ENCODE peak calls at places on chromosomes 5 and 9, in eight cellular contexts. One of them, this sample, is unnamed.

GRCh38 chr9:16207161-16207560 is 654.3 kb downstream of the CCDC171 start:
- DNase-seq in neural progenitor cell: peak; percentile 31
- DNase-seq in lower lobe of right lung: no peak
- DNase-seq in thoracic aorta: no peak
- DNase-seq in fibroblast of lung: peak; percentile 71
- DNase-seq in astrocyte: peak; percentile 49
- DNase-seq in fibroblast of the aortic adventitia: peak; percentile 67
- DNase-seq in astrocyte of the spinal cord: peak; percentile 61
- DNase-seq in this sample: no peak

GRCh38 chr5:154857091-154857533 is 1.3 kb upstream of the CNOT8 start:
- DNase-seq in neural progenitor cell: peak; percentile 61
- DNase-seq in lower lobe of right lung: no peak
- DNase-seq in thoracic aorta: peak; percentile 55
- DNase-seq in fibroblast of lung: no peak
- DNase-seq in astrocyte: no peak
- DNase-seq in fibroblast of the aortic adventitia: no peak
- DNase-seq in astrocyte of the spinal cord: no peak
- DNase-seq in this sample: no peak

GRCh38 chr9:132615822-132616221 is 33.4 kb downstream of the BARHL1 start:
- DNase-seq in neural progenitor cell: no peak
- DNase-seq in lower lobe of right lung: no peak
- DNase-seq in thoracic aorta: no peak
- DNase-seq in fibroblast of lung: no peak
- DNase-seq in astrocyte: no peak
- DNase-seq in fibroblast of the aortic adventitia: no peak
- DNase-seq in astrocyte of the spinal cord: no peak
- DNase-seq in this sample: no peak

GRCh38 chr9:116087246-116087645 is 66.3 kb upstream of the PAPPA start:
- DNase-seq in neural progenitor cell: peak; percentile 18
- DNase-seq in lower lobe of right lung: peak; percentile 66
- DNase-seq in thoracic aorta: peak; percentile 2
- DNase-seq in fibroblast of lung: peak; percentile 96
- DNase-seq in astrocyte: peak; percentile 90
- DNase-seq in fibroblast of the aortic adventitia: peak; percentile 97
- DNase-seq in astrocyte of the spinal cord: peak; percentile 66
- DNase-seq in this sample: no peak

GRCh38 chr9:135480071-135480941 is 724 bp downstream of the PPP1R26 start:
- DNase-seq in neural progenitor cell: peak; percentile 65
- DNase-seq in lower lobe of right lung: peak; percentile 63
- DNase-seq in thoracic aorta: no peak
- DNase-seq in fibroblast of lung: peak; percentile 21
- DNase-seq in astrocyte: no peak
- DNase-seq in fibroblast of the aortic adventitia: no peak
- DNase-seq in astrocyte of the spinal cord: no peak
- DNase-seq in this sample: no peak

GRCh38 chr5:124057161-124057814 is 545.3 kb downstream of the CSNK1G3 start:
- DNase-seq in neural progenitor cell: no peak
- DNase-seq in lower lobe of right lung: peak; percentile 45
- DNase-seq in thoracic aorta: no peak
- DNase-seq in fibroblast of lung: no peak
- DNase-seq in astrocyte: no peak
- DNase-seq in fibroblast of the aortic adventitia: no peak
- DNase-seq in astrocyte of the spinal cord: peak; percentile 47
- DNase-seq in this sample: no peak

GRCh38 chr9:105117111-105117682 is 127.3 kb upstream of the SLC44A1 start:
- DNase-seq in neural progenitor cell: peak; percentile 9
- DNase-seq in lower lobe of right lung: no peak
- DNase-seq in thoracic aorta: no peak
- DNase-seq in fibroblast of lung: no peak
- DNase-seq in astrocyte: no peak
- DNase-seq in fibroblast of the aortic adventitia: no peak
- DNase-seq in astrocyte of the spinal cord: no peak
- DNase-seq in this sample: no peak

GRCh38 chr5:125295405-125295872 is 549.0 kb upstream of the ZNF608 start:
- DNase-seq in neural progenitor cell: no peak
- DNase-seq in lower lobe of right lung: no peak
- DNase-seq in thoracic aorta: no peak
- DNase-seq in fibroblast of lung: peak; percentile 55
- DNase-seq in astrocyte: peak; percentile 40
- DNase-seq in fibroblast of the aortic adventitia: peak; percentile 55
- DNase-seq in astrocyte of the spinal cord: peak; percentile 62
- DNase-seq in this sample: no peak

GRCh38 chr9:83032065-83032625 is 30.8 kb downstream of the RASEF start:
- DNase-seq in neural progenitor cell: no peak
- DNase-seq in lower lobe of right lung: no peak
- DNase-seq in thoracic aorta: no peak
- DNase-seq in fibroblast of lung: no peak
- DNase-seq in astrocyte: no peak
- DNase-seq in fibroblast of the aortic adventitia: no peak
- DNase-seq in astrocyte of the spinal cord: no peak
- DNase-seq in this sample: no peak

GRCh38 chr5:39080597-39081204 is 6.5 kb upstream of the RICTOR start:
- DNase-seq in neural progenitor cell: peak; percentile 63
- DNase-seq in lower lobe of right lung: no peak
- DNase-seq in thoracic aorta: no peak
- DNase-seq in fibroblast of lung: peak; percentile 87
- DNase-seq in astrocyte: peak; percentile 56
- DNase-seq in fibroblast of the aortic adventitia: peak; percentile 85
- DNase-seq in astrocyte of the spinal cord: peak; percentile 63
- DNase-seq in this sample: peak; percentile 55

GRCh38 chr5:73278693-73279092 is 105.7 kb downstream of the TMEM174 start:
- DNase-seq in neural progenitor cell: no peak
- DNase-seq in lower lobe of right lung: peak; percentile 55
- DNase-seq in thoracic aorta: no peak
- DNase-seq in fibroblast of lung: no peak
- DNase-seq in astrocyte: no peak
- DNase-seq in fibroblast of the aortic adventitia: no peak
- DNase-seq in astrocyte of the spinal cord: no peak
- DNase-seq in this sample: no peak

GRCh38 chr9:91771027-91771426 is 179.0 kb downstream of the ROR2 start:
- DNase-seq in neural progenitor cell: peak; percentile 35
- DNase-seq in lower lobe of right lung: no peak
- DNase-seq in thoracic aorta: no peak
- DNase-seq in fibroblast of lung: peak; percentile 96
- DNase-seq in astrocyte: peak; percentile 92
- DNase-seq in fibroblast of the aortic adventitia: peak; percentile 95
- DNase-seq in astrocyte of the spinal cord: peak; percentile 87
- DNase-seq in this sample: peak; percentile 81

GRCh38 chr5:55675119-55675518 is 37.0 kb downstream of the SLC38A9 start:
- DNase-seq in neural progenitor cell: no peak
- DNase-seq in lower lobe of right lung: no peak
- DNase-seq in thoracic aorta: no peak
- DNase-seq in fibroblast of lung: peak; percentile 47
- DNase-seq in astrocyte: peak; percentile 17
- DNase-seq in fibroblast of the aortic adventitia: peak; percentile 58
- DNase-seq in astrocyte of the spinal cord: peak; percentile 35
- DNase-seq in this sample: no peak

GRCh38 chr5:125477586-125477975 is 731.1 kb upstream of the ZNF608 start:
- DNase-seq in neural progenitor cell: no peak
- DNase-seq in lower lobe of right lung: no peak
- DNase-seq in thoracic aorta: no peak
- DNase-seq in fibroblast of lung: no peak
- DNase-seq in astrocyte: no peak
- DNase-seq in fibroblast of the aortic adventitia: no peak
- DNase-seq in astrocyte of the spinal cord: no peak
- DNase-seq in this sample: no peak

GRCh38 chr9:34519321-34520020 is 3.3 kb downstream of the ENHO start:
- DNase-seq in neural progenitor cell: no peak
- DNase-seq in lower lobe of right lung: no peak
- DNase-seq in thoracic aorta: no peak
- DNase-seq in fibroblast of lung: no peak
- DNase-seq in astrocyte: no peak
- DNase-seq in fibroblast of the aortic adventitia: no peak
- DNase-seq in astrocyte of the spinal cord: no peak
- DNase-seq in this sample: no peak

GRCh38 chr5:150186137-150186536 is 3.7 kb upstream of the SLC6A7 start:
- DNase-seq in neural progenitor cell: no peak
- DNase-seq in lower lobe of right lung: no peak
- DNase-seq in thoracic aorta: no peak
- DNase-seq in fibroblast of lung: no peak
- DNase-seq in astrocyte: no peak
- DNase-seq in fibroblast of the aortic adventitia: no peak
- DNase-seq in astrocyte of the spinal cord: no peak
- DNase-seq in this sample: no peak

GRCh38 chr9:89519393-89519805 is 21.5 kb upstream of the SEMA4D start:
- DNase-seq in neural progenitor cell: no peak
- DNase-seq in lower lobe of right lung: no peak
- DNase-seq in thoracic aorta: no peak
- DNase-seq in fibroblast of lung: no peak
- DNase-seq in astrocyte: peak; percentile 8
- DNase-seq in fibroblast of the aortic adventitia: no peak
- DNase-seq in astrocyte of the spinal cord: peak; percentile 9
- DNase-seq in this sample: no peak

GRCh38 chr9:91750343-91750742 is 199.7 kb downstream of the ROR2 start:
- DNase-seq in neural progenitor cell: no peak
- DNase-seq in lower lobe of right lung: no peak
- DNase-seq in thoracic aorta: no peak
- DNase-seq in fibroblast of lung: no peak
- DNase-seq in astrocyte: no peak
- DNase-seq in fibroblast of the aortic adventitia: no peak
- DNase-seq in astrocyte of the spinal cord: no peak
- DNase-seq in this sample: no peak

GRCh38 chr5:167968784-167969183 is 322.7 kb upstream of the WWC1 start:
- DNase-seq in neural progenitor cell: no peak
- DNase-seq in lower lobe of right lung: no peak
- DNase-seq in thoracic aorta: no peak
- DNase-seq in fibroblast of lung: no peak
- DNase-seq in astrocyte: peak; percentile 50
- DNase-seq in fibroblast of the aortic adventitia: no peak
- DNase-seq in astrocyte of the spinal cord: no peak
- DNase-seq in this sample: no peak

GRCh38 chr5:167973126-167973525 is 318.3 kb upstream of the WWC1 start:
- DNase-seq in neural progenitor cell: no peak
- DNase-seq in lower lobe of right lung: no peak
- DNase-seq in thoracic aorta: no peak
- DNase-seq in fibroblast of lung: no peak
- DNase-seq in astrocyte: no peak
- DNase-seq in fibroblast of the aortic adventitia: no peak
- DNase-seq in astrocyte of the spinal cord: no peak
- DNase-seq in this sample: no peak

GRCh38 chr5:167967494-167968180 is 323.8 kb upstream of the WWC1 start:
- DNase-seq in neural progenitor cell: peak; percentile 13
- DNase-seq in lower lobe of right lung: no peak
- DNase-seq in thoracic aorta: no peak
- DNase-seq in fibroblast of lung: peak; percentile 18
- DNase-seq in astrocyte: peak; percentile 80
- DNase-seq in fibroblast of the aortic adventitia: no peak
- DNase-seq in astrocyte of the spinal cord: no peak
- DNase-seq in this sample: no peak

GRCh38 chr5:167971706-167972105 is 319.7 kb upstream of the WWC1 start:
- DNase-seq in neural progenitor cell: no peak
- DNase-seq in lower lobe of right lung: no peak
- DNase-seq in thoracic aorta: no peak
- DNase-seq in fibroblast of lung: no peak
- DNase-seq in astrocyte: no peak
- DNase-seq in fibroblast of the aortic adventitia: no peak
- DNase-seq in astrocyte of the spinal cord: no peak
- DNase-seq in this sample: no peak

DNA sequence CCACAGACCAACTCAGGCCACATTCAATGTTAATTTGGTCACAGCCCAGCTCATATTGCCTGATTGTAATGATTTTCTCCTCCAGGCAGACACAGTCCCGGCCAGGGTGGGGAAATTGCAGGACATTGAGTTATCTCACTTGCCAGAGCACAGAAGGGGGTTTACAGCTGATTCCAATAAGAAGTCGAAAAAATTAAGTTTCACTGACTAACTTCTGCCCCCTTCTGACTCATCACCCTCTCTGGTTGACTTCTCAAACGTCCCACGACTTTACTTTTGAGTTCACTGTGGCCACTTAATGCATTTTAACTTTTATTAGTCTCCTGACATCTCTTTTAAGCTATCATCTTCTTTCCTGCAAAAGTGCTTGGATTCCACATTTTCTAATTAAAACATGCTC is 321.4 kb upstream of the WWC1 start:
- DNase-seq in neural progenitor cell: no peak
- DNase-seq in lower lobe of right lung: no peak
- DNase-seq in thoracic aorta: no peak
- DNase-seq in fibroblast of lung: peak; percentile 27
- DNase-seq in astrocyte: peak; percentile 75
- DNase-seq in fibroblast of the aortic adventitia: no peak
- DNase-seq in astrocyte of the spinal cord: peak; percentile 44
- DNase-seq in this sample: peak; percentile 73
- TF ChIP-seq CTCF in neural progenitor cell: no peak
- TF ChIP-seq CTCF in lower lobe of right lung: no peak
- TF ChIP-seq CTCF in thoracic aorta: no peak
- TF ChIP-seq CTCF in fibroblast of lung: no peak
- TF ChIP-seq CTCF in astrocyte: no peak
- TF ChIP-seq CTCF in fibroblast of the aortic adventitia: no peak
- TF ChIP-seq CTCF in astrocyte of the spinal cord: peak; percentile 32
- TF ChIP-seq CTCF in this sample: peak; percentile 26

DNA sequence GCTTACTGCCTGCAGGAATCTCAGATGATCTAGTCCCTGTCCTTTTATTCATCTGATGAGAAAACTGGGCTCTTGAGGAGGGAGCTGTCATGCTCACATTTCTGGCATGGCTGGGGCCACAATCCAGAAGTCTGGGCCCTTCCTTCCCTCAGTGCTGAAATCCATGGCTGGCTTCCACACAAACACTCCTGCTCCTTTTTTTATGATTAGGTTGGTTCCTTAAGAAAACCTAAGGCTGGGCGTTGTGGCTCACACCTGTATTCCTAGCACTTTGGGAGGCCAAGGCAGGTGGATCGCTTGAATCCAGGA is 1.3 kb downstream of the ACER2 start:
- DNase-seq in neural progenitor cell: no peak
- DNase-seq in lower lobe of right lung: no peak
- DNase-seq in thoracic aorta: no peak
- DNase-seq in fibroblast of lung: no peak
- DNase-seq in astrocyte: no peak
- DNase-seq in fibroblast of the aortic adventitia: no peak
- DNase-seq in astrocyte of the spinal cord: no peak
- DNase-seq in this sample: no peak
- H3K4me3 ChIP-seq in neural progenitor cell: peak overlapping the region; percentile 67
- H3K4me3 ChIP-seq in lower lobe of right lung: peak overlapping the region; percentile 92
- H3K4me3 ChIP-seq in thoracic aorta: peak overlapping the region; percentile 86
- H3K4me3 ChIP-seq in fibroblast of lung: no peak overlapping the region
- H3K4me3 ChIP-seq in astrocyte: peak overlapping the region; percentile 86
- H3K4me3 ChIP-seq in fibroblast of the aortic adventitia: no peak overlapping the region
- H3K4me3 ChIP-seq in astrocyte of the spinal cord: no peak overlapping the region
- H3K4me3 ChIP-seq in this sample: no peak overlapping the region

DNA sequence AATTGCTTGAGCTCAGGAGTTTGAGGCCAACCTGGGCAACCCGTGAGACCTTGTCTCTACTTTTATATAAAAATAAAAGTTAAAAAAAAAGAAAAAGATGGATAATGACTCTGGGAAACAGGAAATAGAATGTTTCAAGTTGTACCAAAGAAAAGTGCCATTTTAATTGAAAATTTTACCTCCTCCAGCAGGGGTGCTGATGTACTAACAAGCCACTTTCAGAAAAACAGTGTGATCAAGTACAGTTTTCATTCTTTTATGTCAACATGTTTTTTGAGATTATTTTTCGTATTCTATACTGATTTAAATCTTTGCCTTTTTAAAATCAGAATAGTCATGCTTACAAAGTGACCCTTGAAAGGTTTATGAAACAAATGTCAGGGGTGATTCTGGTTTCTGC is 30.8 kb downstream of the F2R start:
- DNase-seq in neural progenitor cell: no peak
- DNase-seq in lower lobe of right lung: no peak
- DNase-seq in thoracic aorta: no peak
- DNase-seq in fibroblast of lung: no peak
- DNase-seq in astrocyte: no peak
- DNase-seq in fibroblast of the aortic adventitia: no peak
- DNase-seq in astrocyte of the spinal cord: no peak
- DNase-seq in this sample: no peak
- TF ChIP-seq CTCF in neural progenitor cell: no peak
- TF ChIP-seq CTCF in lower lobe of right lung: no peak
- TF ChIP-seq CTCF in thoracic aorta: no peak
- TF ChIP-seq CTCF in fibroblast of lung: no peak
- TF ChIP-seq CTCF in astrocyte: no peak
- TF ChIP-seq CTCF in fibroblast of the aortic adventitia: peak; percentile 9
- TF ChIP-seq CTCF in astrocyte of the spinal cord: no peak
- TF ChIP-seq CTCF in this sample: no peak

GRCh38 chr9:114089206-114089840 is 9.8 kb downstream of the KIF12 start:
- DNase-seq in neural progenitor cell: no peak
- DNase-seq in lower lobe of right lung: no peak
- DNase-seq in thoracic aorta: no peak
- DNase-seq in fibroblast of lung: no peak
- DNase-seq in astrocyte: no peak
- DNase-seq in fibroblast of the aortic adventitia: no peak
- DNase-seq in astrocyte of the spinal cord: no peak
- DNase-seq in this sample: no peak
- H3K4me3 ChIP-seq in neural progenitor cell: no peak overlapping the region
- H3K4me3 ChIP-seq in lower lobe of right lung: no peak overlapping the region
- H3K4me3 ChIP-seq in thoracic aorta: no peak overlapping the region
- H3K4me3 ChIP-seq in fibroblast of lung: no peak overlapping the region
- H3K4me3 ChIP-seq in astrocyte: no peak overlapping the region
- H3K4me3 ChIP-seq in fibroblast of the aortic adventitia: no peak overlapping the region
- H3K4me3 ChIP-seq in astrocyte of the spinal cord: no peak overlapping the region
- H3K4me3 ChIP-seq in this sample: no peak overlapping the region

This sample was measured in AG09309.